ENCODE peak calls at places on chromosomes 7 and 10, in five cellular contexts. E, F, R, W and J are unnamed samples.

GRCh38 chr10:79436066-79436849 is 9.2 kb downstream of the ZCCHC24 start:
- DNase-seq in E (no peak), F (no peak), R (peak), W (no peak), J (no peak)

GRCh38 chr7:46545790-46546189 is 624.7 kb upstream of the IGFBP3 start:
- DNase-seq in E (no peak), F (no peak), R (no peak), W (no peak), J (no peak)

GRCh38 chr7:48337012-48337621 is 165.9 kb downstream of the ABCA13 start:
- DNase-seq in E (no peak), F (no peak), R (no peak), W (no peak), J (no peak)

GRCh38 chr7:130901209-130901783 is 167.3 kb upstream of the KLF14 start:
- DNase-seq in E (peak), F (peak), R (peak), W (no peak), J (no peak)

GRCh38 chr10:110067960-110068770 is 60.4 kb downstream of the ADD3 start:
- DNase-seq in E (no peak), F (peak), R (no peak), W (peak), J (no peak)

GRCh38 chr7:155339474-155339873 is 41.8 kb downstream of the INSIG1 start:
- DNase-seq in E (no peak), F (no peak), R (no peak), W (no peak), J (no peak)

GRCh38 chr10:80272793-80273522 is 16.5 kb downstream of the MAT1A start:
- DNase-seq in E (no peak), F (no peak), R (no peak), W (no peak), J (no peak)

GRCh38 chr10:19983880-19984279 is 167.6 kb downstream of the PLXDC2 start:
- DNase-seq in E (no peak), F (no peak), R (no peak), W (no peak), J (no peak)

GRCh38 chr10:131422731-131423130 is 111.2 kb upstream of the TCERG1L start:
- DNase-seq in E (no peak), F (no peak), R (no peak), W (no peak), J (no peak)

GRCh38 chr10:89668391-89669180 is 23.5 kb upstream of the PANK1 start:
- DNase-seq in E (no peak), F (no peak), R (no peak), W (no peak), J (no peak)

GRCh38 chr7:119969763-119970162 is 303.2 kb upstream of the KCND2 start:
- DNase-seq in E (no peak), F (no peak), R (no peak), W (no peak), J (no peak)

GRCh38 chr7:12827920-12828319 is 140.5 kb downstream of the ARL4A start:
- DNase-seq in E (no peak), F (no peak), R (no peak), W (no peak), J (no peak)
- H3K27ac ChIP-seq in E (no peak), F (no peak), R (no peak), W (no peak), J (no peak)

GRCh38 chr7:151226560-151226874 is 488 bp downstream of the ABCF2 start:
- DNase-seq in E (no peak), F (no peak), R (no peak), W (no peak), J (no peak)
- H3K27ac ChIP-seq in E (peak), F (peak), R (peak), W (peak), J (peak)

DNA sequence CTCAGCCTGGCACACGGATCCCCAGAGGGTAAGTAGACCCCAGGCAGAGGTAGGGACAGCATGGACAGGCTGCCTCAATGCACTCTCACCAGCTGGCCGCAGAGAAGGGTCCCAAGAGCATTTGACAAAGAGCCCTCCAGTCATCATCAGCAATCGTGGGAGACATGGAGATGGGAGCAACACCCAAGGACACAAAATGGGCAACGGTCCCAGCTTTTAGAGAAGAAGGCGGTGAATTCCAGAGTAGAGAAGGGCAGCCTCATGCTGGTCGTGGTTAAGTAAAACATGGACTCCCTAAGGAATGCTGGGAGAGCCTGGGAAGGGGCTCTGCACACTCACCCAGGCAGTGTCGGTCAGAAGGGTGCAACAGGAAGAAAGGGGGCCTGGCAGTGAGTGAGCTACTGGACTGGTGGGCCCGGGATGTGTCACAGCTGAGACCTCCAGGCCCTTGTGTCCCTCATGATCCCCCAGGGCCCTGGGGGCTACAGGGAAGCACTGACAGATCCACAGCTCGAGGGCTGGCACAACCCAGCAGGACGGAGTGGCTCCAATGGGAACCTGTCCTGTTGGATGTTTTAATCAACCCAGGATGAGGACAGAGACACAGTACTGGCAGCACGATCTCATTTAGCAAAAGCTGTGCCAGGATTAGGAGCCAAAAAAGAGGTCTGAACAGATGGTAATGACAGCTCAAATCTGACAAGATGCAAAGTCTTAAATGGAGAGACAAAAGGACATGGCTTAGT is 147.1 kb downstream of the NEURL1 start:
- DNase-seq in E (no peak), F (no peak), R (no peak), W (no peak), J (no peak)
- H3K27ac ChIP-seq in E (no peak), F (peak), R (peak), W (no peak), J (peak)

GRCh38 chr10:72253002-72253401 is 20.7 kb upstream of the DDIT4 start:
- DNase-seq in E (no peak), F (no peak), R (no peak), W (no peak), J (no peak)

GRCh38 chr10:72248477-72249151 is 25.1 kb upstream of the DDIT4 start:
- DNase-seq in E (peak), F (peak), R (peak), W (peak), J (peak)

GRCh38 chr10:72254891-72255568 is 18.7 kb upstream of the DDIT4 start:
- DNase-seq in E (peak), F (peak), R (peak), W (peak), J (peak)

GRCh38 chr10:72250666-72251065 is 23.1 kb upstream of the DDIT4 start:
- DNase-seq in E (peak), F (peak), R (no peak), W (no peak), J (no peak)

GRCh38 chr10:72251635-72252034 is 22.1 kb upstream of the DDIT4 start:
- DNase-seq in E (no peak), F (no peak), R (no peak), W (no peak), J (no peak)
- H3K27ac ChIP-seq in E (peak), F (peak), R (peak), W (no peak), J (peak)

GRCh38 chr7:583410-584121 is 63.9 kb upstream of the PDGFA start:
- DNase-seq in E (no peak), F (peak), R (no peak), W (no peak), J (no peak)
- H3K27ac ChIP-seq in E (no peak), F (no peak), R (no peak), W (peak), J (no peak)

GRCh38 chr10:73859441-73860049 is 14.8 kb downstream of the CAMK2G start:
- DNase-seq in E (no peak), F (no peak), R (no peak), W (peak), J (no peak)
- H3K27ac ChIP-seq in E (no peak), F (no peak), R (peak), W (peak), J (no peak)